ENCODE peak calls at places on chromosomes 3 and 15, in nine cellular contexts. One of them, this sample, is unnamed.

GRCh38 chr3:15924914-15925313 is 127.1 kb upstream of the ANKRD28 start:
- DNase-seq in right cardiac atrium: no peak
- DNase-seq in Caco-2: no peak
- DNase-seq in mucosa of descending colon: no peak
- DNase-seq in SJSA1: no peak
- DNase-seq in left ventricle myocardium inferior: no peak
- DNase-seq in psoas muscle: no peak
- DNase-seq in PC-9: peak; percentile 39
- DNase-seq in CD8-positive, alpha-beta memory T cell: no peak
- DNase-seq in this sample: no peak

GRCh38 chr15:95262866-95263564 is 1031.7 kb downstream of the MCTP2 start:
- DNase-seq in right cardiac atrium: no peak
- DNase-seq in Caco-2: no peak
- DNase-seq in mucosa of descending colon: no peak
- DNase-seq in SJSA1: no peak
- DNase-seq in left ventricle myocardium inferior: no peak
- DNase-seq in psoas muscle: no peak
- DNase-seq in PC-9: no peak
- DNase-seq in CD8-positive, alpha-beta memory T cell: no peak
- DNase-seq in this sample: no peak

GRCh38 chr15:41494190-41494921 is 682 bp downstream of the ITPKA start:
- DNase-seq in right cardiac atrium: peak; percentile 55
- DNase-seq in Caco-2: peak; percentile 81
- DNase-seq in mucosa of descending colon: peak; percentile 47
- DNase-seq in SJSA1: no peak
- DNase-seq in left ventricle myocardium inferior: no peak
- DNase-seq in psoas muscle: no peak
- DNase-seq in PC-9: no peak
- DNase-seq in CD8-positive, alpha-beta memory T cell: peak; percentile 27
- DNase-seq in this sample: no peak

GRCh38 chr3:21466491-21466890 is 284.5 kb downstream of the ZNF385D start:
- DNase-seq in right cardiac atrium: no peak
- DNase-seq in Caco-2: no peak
- DNase-seq in mucosa of descending colon: no peak
- DNase-seq in SJSA1: no peak
- DNase-seq in left ventricle myocardium inferior: no peak
- DNase-seq in psoas muscle: no peak
- DNase-seq in PC-9: no peak
- DNase-seq in CD8-positive, alpha-beta memory T cell: no peak
- DNase-seq in this sample: no peak

GRCh38 chr3:139561959-139562676 is 22.6 kb upstream of the RBP1 start:
- DNase-seq in right cardiac atrium: no peak
- DNase-seq in Caco-2: peak; percentile 66
- DNase-seq in mucosa of descending colon: peak; percentile 56
- DNase-seq in SJSA1: no peak
- DNase-seq in left ventricle myocardium inferior: no peak
- DNase-seq in psoas muscle: no peak
- DNase-seq in PC-9: peak; percentile 55
- DNase-seq in CD8-positive, alpha-beta memory T cell: no peak
- DNase-seq in this sample: peak; percentile 45

GRCh38 chr15:70252056-70252935 is 154.6 kb upstream of the TLE3 start:
- DNase-seq in right cardiac atrium: no peak
- DNase-seq in Caco-2: no peak
- DNase-seq in mucosa of descending colon: no peak
- DNase-seq in SJSA1: no peak
- DNase-seq in left ventricle myocardium inferior: no peak
- DNase-seq in psoas muscle: peak; percentile 29
- DNase-seq in PC-9: no peak
- DNase-seq in CD8-positive, alpha-beta memory T cell: no peak
- DNase-seq in this sample: no peak

GRCh38 chr15:31024330-31024729 is 32.9 kb upstream of the MTMR10 start:
- DNase-seq in right cardiac atrium: no peak
- DNase-seq in Caco-2: peak; percentile 93
- DNase-seq in mucosa of descending colon: no peak
- DNase-seq in SJSA1: peak; percentile 89
- DNase-seq in left ventricle myocardium inferior: no peak
- DNase-seq in psoas muscle: no peak
- DNase-seq in PC-9: no peak
- DNase-seq in CD8-positive, alpha-beta memory T cell: no peak
- DNase-seq in this sample: no peak

GRCh38 chr3:52429779-52430415 is 15.0 kb downstream of the SEMA3G start:
- DNase-seq in right cardiac atrium: peak; percentile 57
- DNase-seq in Caco-2: peak; percentile 57
- DNase-seq in mucosa of descending colon: no peak
- DNase-seq in SJSA1: no peak
- DNase-seq in left ventricle myocardium inferior: peak; percentile 17
- DNase-seq in psoas muscle: no peak
- DNase-seq in PC-9: no peak
- DNase-seq in CD8-positive, alpha-beta memory T cell: no peak
- DNase-seq in this sample: no peak

GRCh38 chr15:91099616-91100560 is at the start of gene SV2B:
- DNase-seq in right cardiac atrium: peak; percentile 66
- DNase-seq in Caco-2: no peak
- DNase-seq in mucosa of descending colon: peak; percentile 7
- DNase-seq in SJSA1: no peak
- DNase-seq in left ventricle myocardium inferior: peak; percentile 27
- DNase-seq in psoas muscle: no peak
- DNase-seq in PC-9: no peak
- DNase-seq in CD8-positive, alpha-beta memory T cell: peak; percentile 5
- DNase-seq in this sample: no peak

GRCh38 chr3:13018039-13018431 is 55.2 kb downstream of the IQSEC1 start:
- DNase-seq in right cardiac atrium: peak; percentile 65
- DNase-seq in Caco-2: no peak
- DNase-seq in mucosa of descending colon: no peak
- DNase-seq in SJSA1: no peak
- DNase-seq in left ventricle myocardium inferior: no peak
- DNase-seq in psoas muscle: peak; percentile 70
- DNase-seq in PC-9: no peak
- DNase-seq in CD8-positive, alpha-beta memory T cell: no peak
- DNase-seq in this sample: no peak

GRCh38 chr3:161354554-161354953 is 16.8 kb downstream of the SPTSSB start:
- DNase-seq in right cardiac atrium: no peak
- DNase-seq in Caco-2: no peak
- DNase-seq in mucosa of descending colon: no peak
- DNase-seq in SJSA1: no peak
- DNase-seq in left ventricle myocardium inferior: no peak
- DNase-seq in psoas muscle: no peak
- DNase-seq in PC-9: no peak
- DNase-seq in CD8-positive, alpha-beta memory T cell: no peak
- DNase-seq in this sample: no peak

GRCh38 chr3:173529062-173529711 is 131.6 kb downstream of the NLGN1 start:
- DNase-seq in right cardiac atrium: no peak
- DNase-seq in Caco-2: peak; percentile 39
- DNase-seq in mucosa of descending colon: peak; percentile 4
- DNase-seq in SJSA1: no peak
- DNase-seq in left ventricle myocardium inferior: no peak
- DNase-seq in psoas muscle: no peak
- DNase-seq in PC-9: peak; percentile 46
- DNase-seq in CD8-positive, alpha-beta memory T cell: no peak
- DNase-seq in this sample: peak; percentile 33

GRCh38 chr3:17672506-17672905 is 69.9 kb downstream of the TBC1D5 start:
- DNase-seq in right cardiac atrium: no peak
- DNase-seq in Caco-2: no peak
- DNase-seq in mucosa of descending colon: no peak
- DNase-seq in SJSA1: no peak
- DNase-seq in left ventricle myocardium inferior: no peak
- DNase-seq in psoas muscle: no peak
- DNase-seq in PC-9: no peak
- DNase-seq in CD8-positive, alpha-beta memory T cell: no peak
- DNase-seq in this sample: no peak

GRCh38 chr3:124837730-124838186 is 49.4 kb downstream of the ITGB5 start:
- DNase-seq in right cardiac atrium: peak; percentile 84
- DNase-seq in Caco-2: peak; percentile 87
- DNase-seq in mucosa of descending colon: peak; percentile 66
- DNase-seq in SJSA1: no peak
- DNase-seq in left ventricle myocardium inferior: peak; percentile 71
- DNase-seq in psoas muscle: peak; percentile 81
- DNase-seq in PC-9: peak; percentile 88
- DNase-seq in CD8-positive, alpha-beta memory T cell: no peak
- DNase-seq in this sample: no peak

GRCh38 chr3:45496550-45496949 is 98.0 kb upstream of the LIMD1 start:
- DNase-seq in right cardiac atrium: peak; percentile 79
- DNase-seq in Caco-2: no peak
- DNase-seq in mucosa of descending colon: no peak
- DNase-seq in SJSA1: no peak
- DNase-seq in left ventricle myocardium inferior: peak; percentile 39
- DNase-seq in psoas muscle: peak; percentile 92
- DNase-seq in PC-9: no peak
- DNase-seq in CD8-positive, alpha-beta memory T cell: no peak
- DNase-seq in this sample: no peak

GRCh38 chr15:90857337-90857736 is 11.1 kb upstream of the FURIN start:
- DNase-seq in right cardiac atrium: no peak
- DNase-seq in Caco-2: no peak
- DNase-seq in mucosa of descending colon: peak; percentile 47
- DNase-seq in SJSA1: no peak
- DNase-seq in left ventricle myocardium inferior: no peak
- DNase-seq in psoas muscle: no peak
- DNase-seq in PC-9: no peak
- DNase-seq in CD8-positive, alpha-beta memory T cell: no peak
- DNase-seq in this sample: no peak

GRCh38 chr15:25177955-25178801 is 223.4 kb downstream of the SNRPN start:
- DNase-seq in right cardiac atrium: peak; percentile 33
- DNase-seq in Caco-2: peak; percentile 26
- DNase-seq in mucosa of descending colon: no peak
- DNase-seq in SJSA1: peak; percentile 11
- DNase-seq in left ventricle myocardium inferior: peak; percentile 7
- DNase-seq in psoas muscle: peak; percentile 36
- DNase-seq in PC-9: no peak
- DNase-seq in CD8-positive, alpha-beta memory T cell: no peak
- DNase-seq in this sample: no peak

GRCh38 chr15:25175033-25175788 is 220.4 kb downstream of the SNRPN start:
- DNase-seq in right cardiac atrium: peak; percentile 7
- DNase-seq in Caco-2: peak; percentile 20
- DNase-seq in mucosa of descending colon: no peak
- DNase-seq in SJSA1: no peak
- DNase-seq in left ventricle myocardium inferior: peak; percentile 1
- DNase-seq in psoas muscle: peak; percentile 48
- DNase-seq in PC-9: no peak
- DNase-seq in CD8-positive, alpha-beta memory T cell: no peak
- DNase-seq in this sample: no peak

GRCh38 chr15:25176991-25177954 is 222.5 kb downstream of the SNRPN start:
- DNase-seq in right cardiac atrium: peak; percentile 24
- DNase-seq in Caco-2: peak; percentile 22
- DNase-seq in mucosa of descending colon: no peak
- DNase-seq in SJSA1: peak; percentile 8
- DNase-seq in left ventricle myocardium inferior: peak; percentile 9
- DNase-seq in psoas muscle: peak; percentile 28
- DNase-seq in PC-9: no peak
- DNase-seq in CD8-positive, alpha-beta memory T cell: no peak
- DNase-seq in this sample: no peak

GRCh38 chr15:25175789-25176615 is 221.2 kb downstream of the SNRPN start:
- DNase-seq in right cardiac atrium: peak; percentile 20
- DNase-seq in Caco-2: no peak
- DNase-seq in mucosa of descending colon: no peak
- DNase-seq in SJSA1: no peak
- DNase-seq in left ventricle myocardium inferior: peak; percentile 7
- DNase-seq in psoas muscle: peak; percentile 28
- DNase-seq in PC-9: no peak
- DNase-seq in CD8-positive, alpha-beta memory T cell: no peak
- DNase-seq in this sample: no peak

DNA sequence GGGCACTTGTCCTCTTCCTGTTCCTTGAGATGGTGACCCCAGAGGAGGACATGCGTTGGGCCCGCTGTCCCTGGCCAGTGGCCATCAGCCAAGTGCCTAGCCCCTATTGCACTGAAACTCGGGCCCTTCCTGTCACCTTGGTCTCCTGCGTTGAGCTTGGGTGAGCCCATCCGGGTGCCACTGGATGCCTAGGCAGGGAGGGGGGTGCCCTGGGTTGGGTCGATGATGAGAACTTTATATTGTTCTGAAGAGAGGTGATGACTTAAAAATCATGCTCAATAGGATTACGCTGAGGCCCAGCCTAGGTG is 221.8 kb downstream of the SNRPN start:
- DNase-seq in right cardiac atrium: peak; percentile 10
- DNase-seq in Caco-2: peak; percentile 17
- DNase-seq in mucosa of descending colon: no peak
- DNase-seq in SJSA1: peak; percentile 16
- DNase-seq in left ventricle myocardium inferior: peak; percentile 0
- DNase-seq in psoas muscle: peak; percentile 32
- DNase-seq in PC-9: no peak
- DNase-seq in CD8-positive, alpha-beta memory T cell: no peak
- DNase-seq in this sample: no peak
- H3K9me3 ChIP-seq in right cardiac atrium: peaks cover 2% of the 10 kb centered on the region
- H3K9me3 ChIP-seq in Caco-2: peaks cover 68% of the 10 kb centered on the region
- H3K9me3 ChIP-seq in mucosa of descending colon: peaks cover 99% of the 10 kb centered on the region
- H3K9me3 ChIP-seq in SJSA1: peaks cover 16% of the 10 kb centered on the region
- H3K9me3 ChIP-seq in left ventricle myocardium inferior: peaks cover 85% of the 10 kb centered on the region
- H3K9me3 ChIP-seq in psoas muscle: peaks cover 13% of the 10 kb centered on the region
- H3K9me3 ChIP-seq in PC-9: no peaks in the 10 kb centered on the region
- H3K9me3 ChIP-seq in CD8-positive, alpha-beta memory T cell: peaks cover 6% of the 10 kb centered on the region
- H3K9me3 ChIP-seq in this sample: peaks cover 18% of the 10 kb centered on the region

GRCh38 chr15:85088300-85088699 is 106.6 kb downstream of the PDE8A start:
- DNase-seq in right cardiac atrium: no peak
- DNase-seq in Caco-2: no peak
- DNase-seq in mucosa of descending colon: no peak
- DNase-seq in SJSA1: no peak
- DNase-seq in left ventricle myocardium inferior: no peak
- DNase-seq in psoas muscle: no peak
- DNase-seq in PC-9: no peak
- DNase-seq in CD8-positive, alpha-beta memory T cell: no peak
- DNase-seq in this sample: no peak
- H3K4me3 ChIP-seq in right cardiac atrium: no peak overlapping the region
- H3K4me3 ChIP-seq in Caco-2: no peak overlapping the region
- H3K4me3 ChIP-seq in mucosa of descending colon: no peak overlapping the region
- H3K4me3 ChIP-seq in SJSA1: no peak overlapping the region
- H3K4me3 ChIP-seq in left ventricle myocardium inferior: no peak overlapping the region
- H3K4me3 ChIP-seq in psoas muscle: no peak overlapping the region
- H3K4me3 ChIP-seq in PC-9: no peak overlapping the region
- H3K4me3 ChIP-seq in CD8-positive, alpha-beta memory T cell: no peak overlapping the region
- H3K4me3 ChIP-seq in this sample: no peak overlapping the region

DNA sequence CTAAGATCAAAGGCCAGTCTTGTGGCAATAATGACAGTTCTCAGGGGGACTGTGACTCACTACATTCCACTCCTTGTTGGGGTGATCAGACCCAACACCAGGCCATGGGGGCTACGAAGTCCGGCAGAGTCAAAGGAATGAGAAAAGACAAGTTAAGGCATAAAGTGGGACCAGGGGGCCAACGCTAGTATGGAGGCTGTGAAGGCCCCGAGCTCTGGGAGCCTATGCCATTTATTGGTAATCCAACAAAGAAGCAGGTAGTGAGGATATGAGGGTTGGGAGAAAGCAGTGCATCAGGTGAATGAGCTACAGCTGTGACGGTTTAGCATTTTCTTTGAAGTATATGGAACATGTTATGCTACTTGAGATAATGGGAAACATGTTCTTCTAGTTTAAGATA is 104.4 kb upstream of the C2CD4B start:
- DNase-seq in right cardiac atrium: no peak
- DNase-seq in Caco-2: no peak
- DNase-seq in mucosa of descending colon: no peak
- DNase-seq in SJSA1: no peak
- DNase-seq in left ventricle myocardium inferior: no peak
- DNase-seq in psoas muscle: no peak
- DNase-seq in PC-9: no peak
- DNase-seq in CD8-positive, alpha-beta memory T cell: no peak
- DNase-seq in this sample: no peak
- H3K9me3 ChIP-seq in right cardiac atrium: peaks cover 15% of the 10 kb centered on the region
- H3K9me3 ChIP-seq in Caco-2: peaks cover 22% of the 10 kb centered on the region
- H3K9me3 ChIP-seq in mucosa of descending colon: peaks cover 38% of the 10 kb centered on the region
- H3K9me3 ChIP-seq in SJSA1: peaks cover 14% of the 10 kb centered on the region
- H3K9me3 ChIP-seq in left ventricle myocardium inferior: peaks cover 56% of the 10 kb centered on the region
- H3K9me3 ChIP-seq in psoas muscle: peaks cover 18% of the 10 kb centered on the region
- H3K9me3 ChIP-seq in PC-9: peaks cover 3% of the 10 kb centered on the region
- H3K9me3 ChIP-seq in CD8-positive, alpha-beta memory T cell: peaks cover 6% of the 10 kb centered on the region
- H3K9me3 ChIP-seq in this sample: peaks cover 2% of the 10 kb centered on the region

GRCh38 chr3:127215714-127216414 is 22.9 kb downstream of the PRR23E start:
- DNase-seq in right cardiac atrium: no peak
- DNase-seq in Caco-2: no peak
- DNase-seq in mucosa of descending colon: no peak
- DNase-seq in SJSA1: peak; percentile 28
- DNase-seq in left ventricle myocardium inferior: no peak
- DNase-seq in psoas muscle: no peak
- DNase-seq in PC-9: no peak
- DNase-seq in CD8-positive, alpha-beta memory T cell: no peak
- DNase-seq in this sample: no peak
- H3K4me3 ChIP-seq in right cardiac atrium: no peak overlapping the region
- H3K4me3 ChIP-seq in Caco-2: no peak overlapping the region
- H3K4me3 ChIP-seq in mucosa of descending colon: no peak overlapping the region
- H3K4me3 ChIP-seq in SJSA1: no peak overlapping the region
- H3K4me3 ChIP-seq in left ventricle myocardium inferior: no peak overlapping the region
- H3K4me3 ChIP-seq in psoas muscle: no peak overlapping the region
- H3K4me3 ChIP-seq in PC-9: no peak overlapping the region
- H3K4me3 ChIP-seq in CD8-positive, alpha-beta memory T cell: no peak overlapping the region
- H3K4me3 ChIP-seq in this sample: no peak overlapping the region